ENCODE peak calls at places on chromosomes 2 and 18, in eight cellular contexts. One of them, this sample, is unnamed.

GRCh38 chr2:202757339-202757738 is 114.2 kb downstream of the ICA1L start:
- DNase-seq in HepG2: no peak
- DNase-seq in H1: no peak
- DNase-seq in ovary: no peak
- DNase-seq in A549: no peak
- DNase-seq in transverse colon: no peak
- DNase-seq in tibial nerve: no peak
- DNase-seq in stomach: no peak
- DNase-seq in this sample: no peak

GRCh38 chr2:238509151-238509820 is 82.6 kb downstream of the ASB1 start:
- DNase-seq in HepG2: no peak
- DNase-seq in H1: peak
- DNase-seq in ovary: no peak
- DNase-seq in A549: no peak
- DNase-seq in transverse colon: no peak
- DNase-seq in tibial nerve: no peak
- DNase-seq in stomach: no peak
- DNase-seq in this sample: no peak

GRCh38 chr2:235554936-235555335 is 61.1 kb downstream of the AGAP1 start:
- DNase-seq in HepG2: no peak
- DNase-seq in H1: no peak
- DNase-seq in ovary: no peak
- DNase-seq in A549: no peak
- DNase-seq in transverse colon: no peak
- DNase-seq in tibial nerve: no peak
- DNase-seq in stomach: no peak
- DNase-seq in this sample: no peak

GRCh38 chr2:241901500-241902351 is 32.2 kb downstream of the RTP5 start:
- DNase-seq in HepG2: no peak
- DNase-seq in H1: peak
- DNase-seq in ovary: no peak
- DNase-seq in A549: no peak
- DNase-seq in transverse colon: no peak
- DNase-seq in tibial nerve: no peak
- DNase-seq in stomach: peak
- DNase-seq in this sample: no peak

GRCh38 chr2:202695166-202695565 is 60.4 kb downstream of the FAM117B start:
- DNase-seq in HepG2: no peak
- DNase-seq in H1: no peak
- DNase-seq in ovary: no peak
- DNase-seq in A549: no peak
- DNase-seq in transverse colon: no peak
- DNase-seq in tibial nerve: no peak
- DNase-seq in stomach: no peak
- DNase-seq in this sample: no peak

GRCh38 chr2:121478996-121479735 is 51.5 kb upstream of the RNU4ATAC start:
- DNase-seq in HepG2: no peak
- DNase-seq in H1: no peak
- DNase-seq in ovary: no peak
- DNase-seq in A549: no peak
- DNase-seq in transverse colon: no peak
- DNase-seq in tibial nerve: no peak
- DNase-seq in stomach: no peak
- DNase-seq in this sample: no peak

GRCh38 chr2:149418065-149418464 is 87.7 kb downstream of the LYPD6 start:
- DNase-seq in HepG2: no peak
- DNase-seq in H1: no peak
- DNase-seq in ovary: no peak
- DNase-seq in A549: no peak
- DNase-seq in transverse colon: no peak
- DNase-seq in tibial nerve: no peak
- DNase-seq in stomach: no peak
- DNase-seq in this sample: no peak

GRCh38 chr2:127098711-127099110 is 8.2 kb downstream of the BIN1 start:
- DNase-seq in HepG2: no peak
- DNase-seq in H1: no peak
- DNase-seq in ovary: no peak
- DNase-seq in A549: no peak
- DNase-seq in transverse colon: no peak
- DNase-seq in tibial nerve: no peak
- DNase-seq in stomach: no peak
- DNase-seq in this sample: peak

GRCh38 chr2:111041398-111042202 is 79.1 kb upstream of the BCL2L11 start:
- DNase-seq in HepG2: no peak
- DNase-seq in H1: no peak
- DNase-seq in ovary: no peak
- DNase-seq in A549: no peak
- DNase-seq in transverse colon: no peak
- DNase-seq in tibial nerve: no peak
- DNase-seq in stomach: no peak
- DNase-seq in this sample: no peak

GRCh38 chr2:53403836-53404413 is 363.7 kb upstream of the CHAC2 start:
- DNase-seq in HepG2: no peak
- DNase-seq in H1: no peak
- DNase-seq in ovary: no peak
- DNase-seq in A549: peak
- DNase-seq in transverse colon: no peak
- DNase-seq in tibial nerve: no peak
- DNase-seq in stomach: no peak
- DNase-seq in this sample: no peak

GRCh38 chr2:234963785-234964615 is 12.2 kb downstream of the SH3BP4 start:
- DNase-seq in HepG2: no peak
- DNase-seq in H1: no peak
- DNase-seq in ovary: no peak
- DNase-seq in A549: no peak
- DNase-seq in transverse colon: no peak
- DNase-seq in tibial nerve: no peak
- DNase-seq in stomach: peak
- DNase-seq in this sample: peak

DNA sequence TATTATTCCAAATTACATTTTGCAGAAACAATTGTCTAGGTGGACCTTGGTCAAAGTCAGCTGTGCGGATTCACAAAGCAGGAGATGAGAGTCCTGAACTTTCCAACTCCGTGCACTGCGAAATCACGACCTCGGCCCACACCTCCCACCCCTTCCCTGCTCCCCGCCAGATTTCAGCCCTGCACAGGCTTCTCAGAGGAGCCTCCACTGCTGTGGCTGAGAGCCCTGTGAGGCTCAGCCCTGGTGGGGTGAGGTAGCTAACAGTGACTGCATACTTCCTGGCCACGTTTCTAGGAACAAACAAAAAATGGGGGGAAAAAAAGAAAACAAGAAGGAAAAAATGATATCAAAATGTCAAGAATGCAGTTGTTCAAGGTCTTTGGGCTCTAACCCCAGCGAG is 729.8 kb upstream of the ID2 start:
- DNase-seq in HepG2: no peak
- DNase-seq in H1: no peak
- DNase-seq in ovary: no peak
- DNase-seq in A549: no peak
- DNase-seq in transverse colon: no peak
- DNase-seq in tibial nerve: no peak
- DNase-seq in stomach: no peak
- DNase-seq in this sample: no peak
- TF ChIP-seq POLR2A in HepG2: no peak
- TF ChIP-seq POLR2A in H1: no peak
- TF ChIP-seq POLR2A in ovary: no peak
- TF ChIP-seq POLR2A in A549: no peak
- TF ChIP-seq POLR2A in transverse colon: no peak
- TF ChIP-seq POLR2A in tibial nerve: no peak
- TF ChIP-seq POLR2A in stomach: no peak
- TF ChIP-seq POLR2A in this sample: no peak

DNA sequence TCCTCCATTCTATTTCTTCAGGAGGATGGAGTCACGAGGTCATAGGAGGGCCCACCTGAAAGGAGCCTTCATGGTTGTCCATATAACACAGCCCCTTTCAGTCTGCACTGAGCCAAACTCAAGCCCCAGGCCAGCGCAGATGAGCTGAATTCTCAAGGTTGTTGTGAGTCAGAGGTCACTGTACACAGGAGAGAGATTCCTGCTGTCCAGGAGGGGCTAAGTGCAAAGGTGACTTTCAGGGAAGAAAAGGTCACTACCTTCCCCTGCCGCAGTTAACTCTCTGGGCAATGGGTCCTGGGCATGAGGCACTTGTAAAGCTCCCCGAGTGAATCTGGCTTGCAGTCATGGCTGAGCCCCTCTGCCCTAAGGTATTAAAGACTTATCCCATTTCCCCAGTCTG is 150.7 kb downstream of the CTIF start:
- DNase-seq in HepG2: no peak
- DNase-seq in H1: no peak
- DNase-seq in ovary: no peak
- DNase-seq in A549: no peak
- DNase-seq in transverse colon: no peak
- DNase-seq in tibial nerve: no peak
- DNase-seq in stomach: no peak
- DNase-seq in this sample: no peak
- H3K27ac ChIP-seq in HepG2: no peak
- H3K27ac ChIP-seq in H1: no peak
- H3K27ac ChIP-seq in ovary: no peak
- H3K27ac ChIP-seq in A549: no peak
- H3K27ac ChIP-seq in transverse colon: no peak
- H3K27ac ChIP-seq in tibial nerve: no peak
- H3K27ac ChIP-seq in stomach: no peak
- H3K27ac ChIP-seq in this sample: no peak

GRCh38 chr2:65055427-65056214 is 595 bp upstream of the CEP68 start:
- DNase-seq in HepG2: no peak
- DNase-seq in H1: no peak
- DNase-seq in ovary: no peak
- DNase-seq in A549: no peak
- DNase-seq in transverse colon: peak
- DNase-seq in tibial nerve: no peak
- DNase-seq in stomach: peak
- DNase-seq in this sample: no peak

GRCh38 chr2:65056215-65056989 is at the start of gene CEP68:
- DNase-seq in HepG2: peak
- DNase-seq in H1: peak
- DNase-seq in ovary: peak
- DNase-seq in A549: peak
- DNase-seq in transverse colon: peak
- DNase-seq in tibial nerve: peak
- DNase-seq in stomach: peak
- DNase-seq in this sample: peak

GRCh38 chr2:65059071-65059470 is 2.9 kb downstream of the CEP68 start:
- DNase-seq in HepG2: no peak
- DNase-seq in H1: no peak
- DNase-seq in ovary: no peak
- DNase-seq in A549: no peak
- DNase-seq in transverse colon: no peak
- DNase-seq in tibial nerve: no peak
- DNase-seq in stomach: no peak
- DNase-seq in this sample: no peak

GRCh38 chr2:65056990-65057375 is 767 bp downstream of the CEP68 start:
- DNase-seq in HepG2: no peak
- DNase-seq in H1: no peak
- DNase-seq in ovary: no peak
- DNase-seq in A549: no peak
- DNase-seq in transverse colon: no peak
- DNase-seq in tibial nerve: no peak
- DNase-seq in stomach: no peak
- DNase-seq in this sample: no peak

GRCh38 chr2:65057391-65058052 is 1.3 kb downstream of the CEP68 start:
- DNase-seq in HepG2: peak
- DNase-seq in H1: no peak
- DNase-seq in ovary: no peak
- DNase-seq in A549: no peak
- DNase-seq in transverse colon: no peak
- DNase-seq in tibial nerve: no peak
- DNase-seq in stomach: no peak
- DNase-seq in this sample: no peak
- TF ChIP-seq EP300 in HepG2: no peak
- TF ChIP-seq EP300 in H1: no peak
- TF ChIP-seq EP300 in ovary: no peak
- TF ChIP-seq EP300 in A549: no peak
- TF ChIP-seq EP300 in transverse colon: no peak
- TF ChIP-seq EP300 in tibial nerve: no peak
- TF ChIP-seq EP300 in stomach: no peak
- TF ChIP-seq EP300 in this sample: no peak

GRCh38 chr2:20211860-20212458 is 13.0 kb downstream of the SDC1 start:
- DNase-seq in HepG2: no peak
- DNase-seq in H1: no peak
- DNase-seq in ovary: no peak
- DNase-seq in A549: no peak
- DNase-seq in transverse colon: no peak
- DNase-seq in tibial nerve: no peak
- DNase-seq in stomach: no peak
- DNase-seq in this sample: no peak

GRCh38 chr2:20211420-20211819 is 13.5 kb downstream of the SDC1 start:
- DNase-seq in HepG2: no peak
- DNase-seq in H1: no peak
- DNase-seq in ovary: no peak
- DNase-seq in A549: no peak
- DNase-seq in transverse colon: no peak
- DNase-seq in tibial nerve: no peak
- DNase-seq in stomach: no peak
- DNase-seq in this sample: no peak

GRCh38 chr2:20213651-20214565 is 11.0 kb downstream of the SDC1 start:
- DNase-seq in HepG2: peak
- DNase-seq in H1: no peak
- DNase-seq in ovary: no peak
- DNase-seq in A549: no peak
- DNase-seq in transverse colon: peak
- DNase-seq in tibial nerve: no peak
- DNase-seq in stomach: no peak
- DNase-seq in this sample: no peak

GRCh38 chr2:20212459-20212870 is 12.5 kb downstream of the SDC1 start:
- DNase-seq in HepG2: no peak
- DNase-seq in H1: no peak
- DNase-seq in ovary: peak
- DNase-seq in A549: no peak
- DNase-seq in transverse colon: no peak
- DNase-seq in tibial nerve: no peak
- DNase-seq in stomach: no peak
- DNase-seq in this sample: no peak

GRCh38 chr2:20212871-20213503 is 11.9 kb downstream of the SDC1 start:
- DNase-seq in HepG2: no peak
- DNase-seq in H1: no peak
- DNase-seq in ovary: peak
- DNase-seq in A549: no peak
- DNase-seq in transverse colon: peak
- DNase-seq in tibial nerve: no peak
- DNase-seq in stomach: peak
- DNase-seq in this sample: no peak
- TF ChIP-seq POLR2A in HepG2: no peak
- TF ChIP-seq POLR2A in H1: no peak
- TF ChIP-seq POLR2A in ovary: no peak
- TF ChIP-seq POLR2A in A549: no peak
- TF ChIP-seq POLR2A in transverse colon: no peak
- TF ChIP-seq POLR2A in tibial nerve: no peak
- TF ChIP-seq POLR2A in stomach: no peak
- TF ChIP-seq POLR2A in this sample: no peak